ENCODE peak calls at places on chromosomes 6 and 20, in four cellular contexts. Q is tibial artery, B is PC-3, N is left ventricle myocardium inferior. R is an unnamed sample.
A peak's percentile ranks its signal among the peaks of the same experiment; 100 is the strongest.

GRCh38 chr20:8862092-8862491 is 206.8 kb upstream of the PLCB4 start:
- DNase-seq in Q (no peak), B (no peak), N (no peak), R (no peak)

GRCh38 chr6:16236648-16237199 is 1.7 kb upstream of the GMPR start:
- DNase-seq in Q (peak; percentile 58), B (peak; percentile 38), N (no peak), R (no peak)

GRCh38 chr6:169852504-169853195 is 101.2 kb downstream of the ERMARD start:
- DNase-seq in Q (peak; percentile 12), B (no peak), N (no peak), R (no peak)

GRCh38 chr20:64084209-64085152 is at the start of gene LKAAEAR1:
- DNase-seq in Q (no peak), B (no peak), N (no peak), R (no peak)

GRCh38 chr20:34549291-34549928 is 9.1 kb upstream of the MAP1LC3A start:
- DNase-seq in Q (no peak), B (peak; percentile 39), N (no peak), R (no peak)

GRCh38 chr6:85490516-85491248 is 40.8 kb downstream of the NT5E start:
- DNase-seq in Q (no peak), B (peak; percentile 77), N (no peak), R (no peak)

GRCh38 chr6:151422981-151423380 is 28.9 kb downstream of the RMND1 start:
- DNase-seq in Q (no peak), B (no peak), N (no peak), R (no peak)

GRCh38 chr6:28224131-28225055 is 682 bp upstream of the ZSCAN9 start:
- DNase-seq in Q (no peak), B (no peak), N (no peak), R (no peak)

GRCh38 chr20:25248501-25249172 is 752 bp downstream of the PYGB start:
- DNase-seq in Q (no peak), B (peak; percentile 41), N (peak; percentile 39), R (peak; percentile 74)

GRCh38 chr6:33116417-33116816 is 40.6 kb downstream of the HLA-DPB1 start:
- DNase-seq in Q (no peak), B (no peak), N (no peak), R (peak; percentile 48)

GRCh38 chr20:25989196-25989595 is 292.5 kb upstream of the ZNF337 start:
- DNase-seq in Q (no peak), B (no peak), N (no peak), R (no peak)

GRCh38 chr20:51172558-51173428 is 149.9 kb upstream of the KCNG1 start:
- DNase-seq in Q (no peak), B (no peak), N (no peak), R (no peak)

GRCh38 chr6:51843470-51844390 is 243.7 kb downstream of the PKHD1 start:
- DNase-seq in Q (no peak), B (no peak), N (no peak), R (no peak)

GRCh38 chr6:87277123-87277522 is 45.3 kb upstream of the SMIM8 start:
- DNase-seq in Q (no peak), B (peak; percentile 57), N (no peak), R (no peak)

GRCh38 chr20:47546184-47547033 is 44.7 kb downstream of the NCOA3 start:
- DNase-seq in Q (no peak), B (peak; percentile 70), N (no peak), R (no peak)

GRCh38 chr6:119241124-119241491 is 108.5 kb downstream of the MAN1A1 start:
- DNase-seq in Q (no peak), B (no peak), N (no peak), R (no peak)

GRCh38 chr6:22024004-22024403 is 272.8 kb downstream of the PRL start:
- DNase-seq in Q (no peak), B (no peak), N (no peak), R (no peak)

GRCh38 chr6:158414900-158415299 is 102.6 kb downstream of the TULP4 start:
- DNase-seq in Q (no peak), B (peak; percentile 28), N (no peak), R (no peak)

GRCh38 chr20:10381477-10381876 is 52.5 kb downstream of the MKKS start:
- DNase-seq in Q (no peak), B (peak; percentile 42), N (no peak), R (no peak)

GRCh38 chr6:148463671-148464070 is 121.0 kb downstream of the SASH1 start:
- DNase-seq in Q (no peak), B (no peak), N (no peak), R (no peak)

GRCh38 chr20:50333131-50333530 is 142.5 kb downstream of the CEBPB start:
- DNase-seq in Q (no peak), B (no peak), N (no peak), R (peak; percentile 3)

GRCh38 chr6:21001736-21002135 is 467.5 kb downstream of the CDKAL1 start:
- DNase-seq in Q (no peak), B (no peak), N (no peak), R (no peak)

GRCh38 chr6:20991910-20992309 is 457.7 kb downstream of the CDKAL1 start:
- DNase-seq in Q (no peak), B (no peak), N (no peak), R (no peak)

GRCh38 chr6:21000391-21000801 is 466.1 kb downstream of the CDKAL1 start:
- DNase-seq in Q (no peak), B (no peak), N (no peak), R (no peak)

GRCh38 chr6:20998748-20999448 is 464.6 kb downstream of the CDKAL1 start:
- DNase-seq in Q (no peak), B (no peak), N (no peak), R (no peak)

DNA sequence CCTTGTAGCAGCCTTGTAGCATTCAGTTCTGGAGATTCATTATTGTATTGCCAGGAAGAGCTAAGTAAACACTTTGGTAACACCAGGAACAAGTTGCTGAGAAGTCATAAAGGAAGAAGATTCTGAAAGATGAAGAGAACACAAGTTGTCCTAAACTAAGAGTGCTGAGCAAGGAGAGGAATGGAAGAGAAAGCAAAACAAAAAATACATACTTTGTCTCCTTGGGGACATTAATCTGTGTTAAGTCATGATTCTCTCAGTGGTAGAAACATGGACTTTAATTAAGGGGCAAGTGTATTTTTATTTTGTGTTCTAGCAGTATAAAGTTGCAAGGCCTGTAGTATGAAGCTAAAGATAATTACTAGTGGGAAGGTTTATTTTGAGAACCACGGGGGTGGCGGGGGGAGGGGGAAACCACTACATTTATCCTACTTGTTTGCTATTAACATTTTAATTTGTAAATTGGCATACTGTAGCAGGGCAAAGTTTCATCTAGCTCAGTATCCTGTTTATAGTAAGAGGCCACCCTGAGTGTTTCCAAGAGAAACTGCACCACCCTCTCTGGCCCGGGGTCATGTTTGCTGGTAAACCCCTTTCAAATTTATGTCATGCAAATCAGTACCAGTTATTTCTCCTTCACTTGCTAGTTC is 463.0 kb downstream of the CDKAL1 start:
- DNase-seq in Q (no peak), B (no peak), N (no peak), R (no peak)
- H3K27ac ChIP-seq in Q (no peak overlapping the region), B (no peak overlapping the region), N (peak overlapping the region; percentile 39), R (no peak overlapping the region)

GRCh38 chr6:126534418-126534817 is 194.5 kb downstream of the CENPW start:
- DNase-seq in Q (no peak), B (no peak), N (no peak), R (no peak)
- H3K27ac ChIP-seq in Q (no peak overlapping the region), B (no peak overlapping the region), N (no peak overlapping the region), R (no peak overlapping the region)

DNA sequence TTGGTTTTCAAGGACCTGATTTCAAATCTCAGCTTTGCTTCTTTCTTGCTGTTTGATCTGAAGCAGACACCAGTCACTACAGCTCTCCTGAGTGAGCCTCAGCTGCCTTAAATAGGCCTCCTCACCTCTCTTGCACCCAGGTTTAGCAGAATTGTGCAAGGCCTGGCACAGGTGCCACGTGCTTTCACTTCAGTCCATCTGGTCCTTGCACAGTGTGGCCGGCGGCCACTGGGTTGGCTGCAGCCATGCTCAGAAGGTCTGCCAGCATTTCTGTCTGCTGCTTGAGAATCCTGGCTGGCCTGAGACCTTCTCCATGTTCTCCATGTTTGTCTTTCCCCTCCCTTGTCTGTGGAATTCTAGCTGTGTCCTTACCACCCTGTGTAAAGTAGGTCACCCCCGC is 14.5 kb upstream of the DAAM2 start:
- DNase-seq in Q (no peak), B (no peak), N (peak; percentile 32), R (no peak)
- H3K27ac ChIP-seq in Q (peak overlapping the region; percentile 56), B (no peak overlapping the region), N (peak overlapping the region; percentile 48), R (peak overlapping the region; percentile 8)

GRCh38 chr6:7313505-7314165 is 636 bp upstream of the SSR1 start:
- DNase-seq in Q (no peak), B (peak; percentile 59), N (no peak), R (no peak)
- H3K27ac ChIP-seq in Q (peak overlapping the region; percentile 93), B (peak overlapping the region; percentile 47), N (peak overlapping the region; percentile 96), R (no peak overlapping the region)

GRCh38 chr6:164097056-164097455 is 682.5 kb downstream of the QKI start:
- DNase-seq in Q (no peak), B (no peak), N (no peak), R (no peak)
- H3K27ac ChIP-seq in Q (no peak overlapping the region), B (no peak overlapping the region), N (peak overlapping the region; percentile 94), R (no peak overlapping the region)

GRCh38 chr6:37126554-37126906 is 43.4 kb upstream of the PIM1 start:
- DNase-seq in Q (no peak), B (no peak), N (no peak), R (no peak)

GRCh38 chr6:37125779-37126553 is 44.0 kb upstream of the PIM1 start:
- DNase-seq in Q (no peak), B (no peak), N (no peak), R (no peak)

GRCh38 chr6:37127961-37128862 is 41.7 kb upstream of the PIM1 start:
- DNase-seq in Q (no peak), B (peak; percentile 76), N (peak; percentile 42), R (no peak)

GRCh38 chr6:37123957-37124729 is 45.8 kb upstream of the PIM1 start:
- DNase-seq in Q (no peak), B (no peak), N (no peak), R (no peak)

GRCh38 chr6:37126961-37127360 is 43.0 kb upstream of the PIM1 start:
- DNase-seq in Q (no peak), B (no peak), N (no peak), R (no peak)
- H3K27ac ChIP-seq in Q (no peak overlapping the region), B (peak overlapping the region; percentile 85), N (peak overlapping the region; percentile 87), R (no peak overlapping the region)

GRCh38 chr6:25441658-25442276 is 162.6 kb downstream of the CARMIL1 start:
- DNase-seq in Q (no peak), B (no peak), N (no peak), R (no peak)
- H3K27ac ChIP-seq in Q (no peak overlapping the region), B (no peak overlapping the region), N (no peak overlapping the region), R (no peak overlapping the region)

GRCh38 chr6:156418253-156418652 is 358.9 kb upstream of the ARID1B start:
- DNase-seq in Q (no peak), B (peak; percentile 20), N (no peak), R (no peak)
- H3K27ac ChIP-seq in Q (no peak overlapping the region), B (no peak overlapping the region), N (no peak overlapping the region), R (no peak overlapping the region)

R was measured in aorta.